ENCODE peak calls at places on chromosomes 16 and 17, in eight cellular contexts. Z is epithelial cell of proximal tubule, V is cardiac fibroblast, P is tibial artery, S is K562, G is HFF-Myc, F is AG10803, B is brain microvascular endothelial cell. K is an unnamed sample.

GRCh38 chr17:6461792-6462524 is 17.7 kb downstream of the PIMREG start:
- DNase-seq in Z (no peak), P (no peak), B (no peak), V (no peak), G (no peak), S (no peak), F (no peak), K (no peak)

GRCh38 chr17:7982666-7983065 is 19.7 kb upstream of the GUCY2D start:
- DNase-seq in V (peak), Z (no peak), F (peak), S (no peak), P (no peak), B (peak), G (no peak), K (no peak)

GRCh38 chr17:51045616-51046526 is 74.8 kb downstream of the SPAG9 start:
- DNase-seq in V (peak), P (no peak), G (no peak), Z (no peak), S (no peak), F (peak), B (no peak), K (no peak)

GRCh38 chr16:84226026-84226425 is 13.8 kb downstream of the KCNG4 start:
- DNase-seq in B (no peak), Z (no peak), S (no peak), G (no peak), V (no peak), P (no peak), F (peak), K (no peak)

GRCh38 chr17:47239663-47240374 is 13.8 kb upstream of the ITGB3 start:
- DNase-seq in G (peak), V (peak), F (peak), S (peak), Z (peak), B (peak), P (peak), K (peak)

GRCh38 chr16:4572715-4573114 is 16.6 kb downstream of the C16orf96 start:
- DNase-seq in V (peak), F (no peak), P (no peak), Z (no peak), B (no peak), G (no peak), S (peak), K (peak)

GRCh38 chr17:71638668-71639067 is 482.2 kb upstream of the SOX9 start:
- DNase-seq in S (no peak), V (no peak), Z (no peak), F (no peak), B (no peak), P (no peak), G (no peak), K (no peak)

GRCh38 chr16:22814330-22815105 is 556 bp downstream of the HS3ST2 start:
- DNase-seq in B (no peak), V (no peak), F (no peak), Z (no peak), G (no peak), S (no peak), P (peak), K (no peak)

GRCh38 chr17:29124931-29125270 is 55.3 kb downstream of the MYO18A start:
- DNase-seq in G (no peak), P (no peak), V (no peak), B (no peak), F (no peak), S (peak), Z (no peak), K (no peak)

GRCh38 chr17:39782481-39782880 is 44.7 kb downstream of the GRB7 start:
- DNase-seq in G (no peak), Z (no peak), B (peak), V (peak), S (no peak), P (no peak), F (no peak), K (no peak)

GRCh38 chr17:64092111-64092510 is 37.8 kb downstream of the ERN1 start:
- DNase-seq in F (no peak), Z (no peak), B (no peak), S (no peak), V (no peak), G (no peak), P (no peak), K (peak)

GRCh38 chr17:76134911-76135809 is 5.9 kb downstream of the FOXJ1 start:
- DNase-seq in F (no peak), G (no peak), S (no peak), V (no peak), P (no peak), B (no peak), Z (no peak), K (no peak)

GRCh38 chr17:76131061-76131691 is 9.9 kb downstream of the FOXJ1 start:
- DNase-seq in P (no peak), B (no peak), V (no peak), Z (no peak), S (no peak), F (no peak), G (no peak), K (no peak)

GRCh38 chr17:76132574-76133338 is 8.3 kb downstream of the FOXJ1 start:
- DNase-seq in S (no peak), F (no peak), V (no peak), G (no peak), Z (no peak), B (no peak), P (no peak), K (no peak)

GRCh38 chr17:76130473-76130872 is 10.6 kb downstream of the FOXJ1 start:
- DNase-seq in G (no peak), P (no peak), V (no peak), B (no peak), S (no peak), F (no peak), Z (no peak), K (no peak)

DNA sequence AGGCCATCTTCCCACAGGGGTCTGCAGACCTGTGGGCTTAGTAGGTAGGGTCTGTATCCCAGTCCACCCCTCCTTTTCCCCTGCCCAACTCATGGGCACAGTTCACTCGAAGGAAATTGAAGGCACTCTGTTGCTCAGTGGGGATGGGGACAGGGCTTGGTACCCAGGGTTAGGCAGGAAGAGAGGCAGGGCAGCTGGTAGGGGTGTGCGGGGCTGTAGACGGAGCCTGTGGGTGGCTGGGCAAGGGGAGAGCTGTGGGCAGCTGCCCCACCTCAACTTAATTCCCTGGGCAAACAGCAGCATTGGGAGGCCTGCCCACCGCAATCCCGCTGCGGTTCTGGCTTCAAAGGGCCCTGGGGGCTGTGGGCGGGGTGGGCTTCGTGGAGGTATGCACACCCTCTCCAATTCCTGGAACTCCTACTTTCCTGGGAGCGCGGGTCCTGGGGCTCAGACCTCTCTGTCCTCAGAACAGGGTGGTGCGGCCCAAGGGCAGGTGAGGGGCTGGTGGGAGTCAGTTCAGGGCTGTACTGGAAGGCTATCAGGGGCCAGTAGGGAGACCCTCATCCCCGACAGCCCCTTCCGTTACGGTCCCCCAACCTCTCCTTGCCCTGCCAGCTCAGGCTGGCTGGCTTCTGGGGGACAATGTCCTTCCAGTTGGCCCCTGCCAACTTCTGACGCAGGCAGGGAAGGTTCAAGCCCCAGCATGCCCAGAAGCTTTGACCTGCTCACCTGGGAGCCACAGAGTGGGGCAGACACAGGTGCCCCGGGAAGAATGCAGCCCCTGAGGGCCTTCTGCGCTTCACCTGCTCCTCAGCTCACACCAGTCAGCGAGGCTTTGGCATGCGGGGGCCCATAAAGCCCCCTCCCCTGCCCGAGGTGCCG is 9.1 kb downstream of the FOXJ1 start:
- DNase-seq in P (no peak), S (no peak), V (no peak), F (no peak), G (no peak), B (no peak), Z (no peak), K (no peak)
- H3K4me3 ChIP-seq in P (no peak), S (no peak), V (no peak), F (no peak), G (no peak), B (no peak), Z (no peak), K (no peak)

GRCh38 chr17:80503921-80504320 is 27.5 kb upstream of the NPTX1 start:
- DNase-seq in P (no peak), F (no peak), Z (no peak), V (no peak), S (no peak), B (no peak), G (no peak), K (no peak)

GRCh38 chr17:80502578-80502877 is 26.1 kb upstream of the NPTX1 start:
- DNase-seq in V (no peak), S (no peak), Z (no peak), F (no peak), P (no peak), B (no peak), G (no peak), K (no peak)

GRCh38 chr17:80501739-80502577 is 25.6 kb upstream of the NPTX1 start:
- DNase-seq in F (no peak), S (no peak), B (peak), P (no peak), G (no peak), V (peak), Z (peak), K (no peak)

GRCh38 chr17:80503031-80503430 is 26.6 kb upstream of the NPTX1 start:
- DNase-seq in F (no peak), Z (no peak), P (no peak), B (no peak), G (no peak), S (no peak), V (no peak), K (no peak)

DNA sequence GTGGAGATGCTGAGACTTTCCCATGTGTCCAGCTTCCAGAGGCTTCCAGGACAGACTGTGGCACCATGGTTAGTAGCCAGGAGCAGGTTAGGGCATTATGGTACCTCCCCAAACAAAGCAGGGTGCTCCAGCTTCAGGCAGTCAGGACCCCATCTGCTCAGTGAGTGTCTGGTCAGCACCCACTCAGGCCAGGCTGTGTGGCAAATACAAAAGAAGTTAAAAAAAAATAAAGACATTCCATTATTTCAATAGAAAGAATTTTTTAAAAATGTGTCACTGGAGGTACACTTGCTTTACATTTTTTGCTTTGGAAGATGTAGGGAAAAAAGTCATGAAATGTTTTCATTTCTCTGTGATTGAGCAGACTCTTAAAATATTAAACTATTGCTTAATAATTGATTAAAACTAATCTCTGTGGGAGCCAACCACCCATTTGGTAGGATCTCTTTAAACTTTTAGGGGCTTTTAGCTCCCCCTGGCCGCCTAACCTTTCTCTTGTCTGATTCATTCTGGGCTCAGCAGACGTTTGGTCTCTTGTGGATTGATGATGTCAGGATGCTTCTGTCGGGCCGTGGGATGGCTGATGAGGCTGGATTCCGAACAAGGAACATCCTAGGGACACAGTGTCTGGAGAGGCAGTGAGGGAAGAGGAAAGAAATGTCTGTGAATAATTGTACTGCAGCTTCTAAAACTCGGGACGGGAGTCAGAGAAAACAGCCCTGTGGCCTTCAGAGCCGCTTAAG is 28.4 kb upstream of the NPTX1 start:
- DNase-seq in G (no peak), Z (no peak), B (peak), S (no peak), P (no peak), F (peak), V (peak), K (no peak)
- TF ChIP-seq CTCF in G (no peak), Z (no peak), B (peak), S (no peak), P (no peak), F (peak), V (peak), K (no peak)

GRCh38 chr16:29107299-29107698 is 122.4 kb downstream of the LAT start:
- DNase-seq in P (no peak), G (no peak), S (no peak), B (no peak), F (no peak), Z (no peak), V (no peak), K (no peak)
- H3K4me3 ChIP-seq in P (no peak), G (no peak), S (no peak), B (no peak), F (no peak), Z (no peak), V (no peak), K (no peak)

GRCh38 chr17:42028791-42029127 is 8.9 kb downstream of the NKIRAS2 start:
- DNase-seq in B (no peak), V (no peak), Z (no peak), F (no peak), S (no peak), G (no peak), P (no peak), K (no peak)

GRCh38 chr17:42027540-42027889 is 7.6 kb downstream of the NKIRAS2 start:
- DNase-seq in Z (no peak), G (no peak), B (no peak), S (no peak), F (no peak), P (no peak), V (no peak), K (no peak)

GRCh38 chr17:42026821-42027539 is 7.1 kb downstream of the NKIRAS2 start:
- DNase-seq in B (no peak), G (no peak), F (no peak), S (no peak), Z (no peak), P (no peak), V (no peak), K (no peak)

GRCh38 chr17:42025191-42025579 is 5.3 kb downstream of the NKIRAS2 start:
- DNase-seq in F (no peak), Z (no peak), S (no peak), V (no peak), B (no peak), G (no peak), P (no peak), K (no peak)

DNA sequence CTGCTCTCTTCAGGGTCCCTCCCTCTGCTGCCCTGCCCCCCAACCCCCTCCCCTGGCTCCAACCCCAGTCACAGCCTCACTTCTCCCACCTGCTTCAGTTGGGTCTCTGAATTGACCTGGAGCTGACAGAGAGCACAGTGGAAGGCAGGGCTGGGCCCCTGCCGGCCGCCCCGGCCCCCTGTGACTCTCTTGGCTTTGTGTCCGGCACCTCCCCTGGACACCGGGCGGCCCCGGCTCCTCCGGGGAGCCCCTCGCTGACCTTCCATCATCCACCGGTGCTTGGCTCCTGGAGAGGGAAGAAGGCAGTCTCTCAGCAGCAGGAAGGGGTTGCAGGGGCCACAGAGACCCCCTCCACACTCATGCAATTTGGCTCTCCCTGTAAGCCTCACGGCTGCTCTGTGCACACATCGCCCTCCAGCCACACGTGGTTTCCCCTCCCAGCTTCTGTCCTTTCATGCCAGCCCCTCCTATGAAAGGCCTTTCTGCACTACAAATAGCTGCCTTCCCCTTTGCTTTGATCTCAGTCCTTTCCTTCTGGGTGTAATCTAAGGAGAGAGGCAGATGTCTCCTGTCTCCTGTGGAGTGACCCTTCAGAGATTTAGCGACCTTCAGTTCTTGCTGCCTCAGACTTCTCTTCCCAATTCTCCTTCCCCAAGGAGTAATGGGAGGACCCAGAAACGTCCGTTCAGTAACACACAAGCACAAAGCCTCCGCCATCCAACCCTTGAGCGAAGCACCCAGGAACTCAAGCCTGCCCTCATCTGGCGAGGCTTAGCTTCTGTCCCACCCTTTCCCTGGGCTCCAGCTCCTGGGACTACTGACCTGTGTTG is 8.3 kb downstream of the NKIRAS2 start:
- DNase-seq in S (peak), P (no peak), Z (no peak), V (peak), B (no peak), F (no peak), G (no peak), K (no peak)
- TF ChIP-seq CTCF in S (peak), P (no peak), Z (peak), V (peak), B (peak), F (peak), G (peak), K (no peak)

GRCh38 chr17:5416886-5417285 is 2.6 kb downstream of the NUP88 start:
- DNase-seq in Z (no peak), P (no peak), B (no peak), G (no peak), V (no peak), F (no peak), S (no peak), K (no peak)
- H3K4me3 ChIP-seq in Z (no peak), P (no peak), B (no peak), G (peak), V (no peak), F (no peak), S (no peak), K (no peak)

K was measured in GM12865.